ENCODE peak calls at places on chromosomes 3 and 15, in eight cellular contexts. One of them, this sample, is unnamed.
A peak's percentile ranks its signal among the peaks of the same experiment; 100 is the strongest.

GRCh38 chr3:47847256-47847655 is 44.3 kb downstream of the DHX30 start:
- DNase-seq in right cardiac atrium: no peak
- DNase-seq in K562: no peak
- DNase-seq in OCI-LY7: no peak
- DNase-seq in AG04450: no peak
- DNase-seq in foreskin keratinocyte: no peak
- DNase-seq in esophagus squamous epithelium: no peak
- DNase-seq in SJSA1: no peak
- DNase-seq in this sample: no peak

GRCh38 chr3:86794336-86795065 is 196.4 kb downstream of the VGLL3 start:
- DNase-seq in SJSA1: no peak
- DNase-seq in OCI-LY7: no peak
- DNase-seq in AG04450: no peak
- DNase-seq in foreskin keratinocyte: no peak
- DNase-seq in esophagus squamous epithelium: no peak
- DNase-seq in right cardiac atrium: no peak
- DNase-seq in K562: no peak
- DNase-seq in this sample: no peak

GRCh38 chr3:151816091-151816604 is 2.2 kb downstream of the AADAC start:
- DNase-seq in SJSA1: peak; percentile 48
- DNase-seq in K562: peak; percentile 9
- DNase-seq in esophagus squamous epithelium: no peak
- DNase-seq in AG04450: peak; percentile 27
- DNase-seq in OCI-LY7: no peak
- DNase-seq in foreskin keratinocyte: peak; percentile 66
- DNase-seq in right cardiac atrium: peak; percentile 30
- DNase-seq in this sample: no peak

GRCh38 chr15:31250033-31250432 is 76.6 kb upstream of the KLF13 start:
- DNase-seq in AG04450: no peak
- DNase-seq in foreskin keratinocyte: no peak
- DNase-seq in right cardiac atrium: peak; percentile 10
- DNase-seq in esophagus squamous epithelium: no peak
- DNase-seq in SJSA1: no peak
- DNase-seq in K562: no peak
- DNase-seq in OCI-LY7: no peak
- DNase-seq in this sample: no peak

GRCh38 chr3:188962253-188963247 is 209.2 kb upstream of the TPRG1 start:
- DNase-seq in K562: no peak
- DNase-seq in right cardiac atrium: no peak
- DNase-seq in foreskin keratinocyte: no peak
- DNase-seq in SJSA1: no peak
- DNase-seq in esophagus squamous epithelium: no peak
- DNase-seq in OCI-LY7: no peak
- DNase-seq in AG04450: no peak
- DNase-seq in this sample: no peak

GRCh38 chr3:41224120-41224806 is 25.0 kb downstream of the CTNNB1 start:
- DNase-seq in AG04450: peak; percentile 43
- DNase-seq in OCI-LY7: no peak
- DNase-seq in SJSA1: no peak
- DNase-seq in esophagus squamous epithelium: no peak
- DNase-seq in right cardiac atrium: no peak
- DNase-seq in K562: no peak
- DNase-seq in foreskin keratinocyte: peak; percentile 51
- DNase-seq in this sample: no peak

GRCh38 chr15:67018026-67018425 is 47.4 kb upstream of the SMAD3 start:
- DNase-seq in esophagus squamous epithelium: no peak
- DNase-seq in foreskin keratinocyte: no peak
- DNase-seq in AG04450: no peak
- DNase-seq in SJSA1: no peak
- DNase-seq in OCI-LY7: no peak
- DNase-seq in K562: no peak
- DNase-seq in right cardiac atrium: no peak
- DNase-seq in this sample: no peak

GRCh38 chr15:90305932-90306331 is 40.5 kb downstream of the NGRN start:
- DNase-seq in OCI-LY7: no peak
- DNase-seq in SJSA1: no peak
- DNase-seq in AG04450: no peak
- DNase-seq in esophagus squamous epithelium: no peak
- DNase-seq in right cardiac atrium: no peak
- DNase-seq in K562: no peak
- DNase-seq in foreskin keratinocyte: no peak
- DNase-seq in this sample: no peak

GRCh38 chr3:12454808-12455121 is 29.5 kb upstream of the TSEN2 start:
- DNase-seq in OCI-LY7: no peak
- DNase-seq in right cardiac atrium: no peak
- DNase-seq in AG04450: no peak
- DNase-seq in K562: no peak
- DNase-seq in SJSA1: no peak
- DNase-seq in esophagus squamous epithelium: no peak
- DNase-seq in foreskin keratinocyte: no peak
- DNase-seq in this sample: no peak

GRCh38 chr15:62275818-62276217 is 110.7 kb upstream of the C2CD4B start:
- DNase-seq in AG04450: no peak
- DNase-seq in foreskin keratinocyte: no peak
- DNase-seq in SJSA1: no peak
- DNase-seq in right cardiac atrium: no peak
- DNase-seq in OCI-LY7: no peak
- DNase-seq in esophagus squamous epithelium: no peak
- DNase-seq in K562: no peak
- DNase-seq in this sample: no peak

GRCh38 chr3:37174532-37175126 is at the start of gene LRRFIP2:
- DNase-seq in OCI-LY7: no peak
- DNase-seq in AG04450: no peak
- DNase-seq in foreskin keratinocyte: peak; percentile 85
- DNase-seq in right cardiac atrium: no peak
- DNase-seq in esophagus squamous epithelium: no peak
- DNase-seq in K562: no peak
- DNase-seq in SJSA1: no peak
- DNase-seq in this sample: no peak

GRCh38 chr3:49673131-49673714 is 928 bp upstream of the APEH start:
- DNase-seq in AG04450: no peak
- DNase-seq in K562: peak; percentile 26
- DNase-seq in esophagus squamous epithelium: no peak
- DNase-seq in OCI-LY7: peak; percentile 51
- DNase-seq in SJSA1: no peak
- DNase-seq in foreskin keratinocyte: peak; percentile 55
- DNase-seq in right cardiac atrium: no peak
- DNase-seq in this sample: no peak

GRCh38 chr3:51538115-51538458 is 432 bp upstream of the RAD54L2 start:
- DNase-seq in OCI-LY7: peak; percentile 27
- DNase-seq in SJSA1: no peak
- DNase-seq in right cardiac atrium: no peak
- DNase-seq in esophagus squamous epithelium: no peak
- DNase-seq in foreskin keratinocyte: no peak
- DNase-seq in AG04450: no peak
- DNase-seq in K562: peak; percentile 11
- DNase-seq in this sample: no peak

GRCh38 chr3:146131616-146132410 is 29.2 kb downstream of the PLOD2 start:
- DNase-seq in right cardiac atrium: no peak
- DNase-seq in K562: no peak
- DNase-seq in AG04450: peak; percentile 45
- DNase-seq in esophagus squamous epithelium: no peak
- DNase-seq in foreskin keratinocyte: peak; percentile 43
- DNase-seq in OCI-LY7: no peak
- DNase-seq in SJSA1: peak; percentile 81
- DNase-seq in this sample: no peak

GRCh38 chr15:74209997-74210573 is 7.5 kb upstream of the STRA6 start:
- DNase-seq in K562: no peak
- DNase-seq in OCI-LY7: no peak
- DNase-seq in SJSA1: no peak
- DNase-seq in AG04450: no peak
- DNase-seq in right cardiac atrium: no peak
- DNase-seq in foreskin keratinocyte: peak; percentile 53
- DNase-seq in esophagus squamous epithelium: no peak
- DNase-seq in this sample: no peak

GRCh38 chr3:180630360-180630759 is 28.4 kb downstream of the TTC14 start:
- DNase-seq in right cardiac atrium: no peak
- DNase-seq in OCI-LY7: no peak
- DNase-seq in SJSA1: no peak
- DNase-seq in AG04450: no peak
- DNase-seq in foreskin keratinocyte: peak; percentile 44
- DNase-seq in K562: no peak
- DNase-seq in esophagus squamous epithelium: no peak
- DNase-seq in this sample: no peak

GRCh38 chr3:178707632-178708031 is 171.4 kb downstream of the KCNMB2 start:
- DNase-seq in right cardiac atrium: no peak
- DNase-seq in foreskin keratinocyte: peak; percentile 56
- DNase-seq in K562: no peak
- DNase-seq in SJSA1: no peak
- DNase-seq in esophagus squamous epithelium: no peak
- DNase-seq in OCI-LY7: no peak
- DNase-seq in AG04450: no peak
- DNase-seq in this sample: no peak

GRCh38 chr15:76979331-76979925 is 15.5 kb upstream of the PSTPIP1 start:
- DNase-seq in OCI-LY7: no peak
- DNase-seq in SJSA1: no peak
- DNase-seq in esophagus squamous epithelium: no peak
- DNase-seq in AG04450: peak; percentile 18
- DNase-seq in foreskin keratinocyte: no peak
- DNase-seq in right cardiac atrium: no peak
- DNase-seq in K562: no peak
- DNase-seq in this sample: no peak

GRCh38 chr15:33068531-33068990 is 126.0 kb downstream of the FMN1 start:
- DNase-seq in OCI-LY7: no peak
- DNase-seq in K562: no peak
- DNase-seq in foreskin keratinocyte: peak; percentile 59
- DNase-seq in esophagus squamous epithelium: no peak
- DNase-seq in SJSA1: peak; percentile 74
- DNase-seq in right cardiac atrium: peak; percentile 53
- DNase-seq in AG04450: no peak
- DNase-seq in this sample: peak; percentile 40
- H3K27ac ChIP-seq in OCI-LY7: no peak overlapping the region
- H3K27ac ChIP-seq in K562: no peak overlapping the region
- H3K27ac ChIP-seq in foreskin keratinocyte: no peak overlapping the region
- H3K27ac ChIP-seq in esophagus squamous epithelium: peak overlapping the region; percentile 71
- H3K27ac ChIP-seq in SJSA1: peak overlapping the region; percentile 81
- H3K27ac ChIP-seq in right cardiac atrium: no peak overlapping the region
- H3K27ac ChIP-seq in AG04450: peak overlapping the region; percentile 78
- H3K27ac ChIP-seq in this sample: peak overlapping the region; percentile 56

GRCh38 chr15:57220220-57220619 is 156.1 kb upstream of the CGNL1 start:
- DNase-seq in esophagus squamous epithelium: no peak
- DNase-seq in SJSA1: no peak
- DNase-seq in OCI-LY7: no peak
- DNase-seq in AG04450: peak; percentile 61
- DNase-seq in foreskin keratinocyte: no peak
- DNase-seq in right cardiac atrium: no peak
- DNase-seq in K562: no peak
- DNase-seq in this sample: no peak

GRCh38 chr15:57215371-57215770 is 160.9 kb upstream of the CGNL1 start:
- DNase-seq in foreskin keratinocyte: no peak
- DNase-seq in K562: no peak
- DNase-seq in esophagus squamous epithelium: no peak
- DNase-seq in AG04450: no peak
- DNase-seq in OCI-LY7: no peak
- DNase-seq in SJSA1: no peak
- DNase-seq in right cardiac atrium: no peak
- DNase-seq in this sample: no peak

GRCh38 chr15:57217716-57218598 is 158.3 kb upstream of the CGNL1 start:
- DNase-seq in K562: no peak
- DNase-seq in foreskin keratinocyte: no peak
- DNase-seq in AG04450: no peak
- DNase-seq in right cardiac atrium: no peak
- DNase-seq in esophagus squamous epithelium: no peak
- DNase-seq in SJSA1: no peak
- DNase-seq in OCI-LY7: no peak
- DNase-seq in this sample: no peak

GRCh38 chr15:57216288-57216687 is 160.0 kb upstream of the CGNL1 start:
- DNase-seq in right cardiac atrium: no peak
- DNase-seq in K562: peak; percentile 9
- DNase-seq in AG04450: peak; percentile 68
- DNase-seq in esophagus squamous epithelium: no peak
- DNase-seq in SJSA1: peak; percentile 51
- DNase-seq in OCI-LY7: no peak
- DNase-seq in foreskin keratinocyte: peak; percentile 56
- DNase-seq in this sample: no peak

DNA sequence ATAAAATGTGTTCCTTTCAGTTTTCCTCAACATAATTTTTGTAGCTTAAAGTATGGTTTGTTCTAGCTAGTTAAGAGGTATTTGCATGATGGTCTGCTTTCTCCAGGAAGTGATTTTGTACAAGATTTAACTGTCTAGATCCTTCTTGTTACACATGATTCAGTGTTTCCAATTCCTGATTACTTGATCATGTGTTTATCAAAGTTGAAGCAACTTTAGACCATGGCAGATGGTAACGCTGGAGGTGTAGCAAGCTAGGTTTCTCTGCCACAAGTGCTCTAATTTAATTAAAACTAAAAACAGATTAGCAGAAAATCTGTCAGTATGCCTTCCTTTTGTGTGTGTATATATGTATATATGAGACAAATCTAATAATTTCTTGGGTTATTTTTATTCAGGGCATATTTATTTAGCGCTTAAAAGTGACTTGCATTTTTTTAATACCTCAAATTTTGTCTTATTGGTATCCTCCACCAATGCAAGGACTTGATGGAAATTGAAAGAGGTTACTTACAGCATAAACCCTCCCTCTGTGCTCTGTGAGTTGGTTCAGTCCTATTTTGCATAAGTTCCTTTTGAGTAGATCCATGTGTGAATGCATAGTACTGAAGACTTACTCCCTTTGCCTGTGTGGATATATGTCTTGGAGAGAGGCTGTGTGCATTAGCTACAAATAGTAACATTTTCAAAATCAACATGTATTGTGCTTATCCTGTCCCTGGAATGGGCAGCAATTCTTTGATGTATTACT is 157.3 kb upstream of the CGNL1 start:
- DNase-seq in foreskin keratinocyte: peak; percentile 14
- DNase-seq in OCI-LY7: peak; percentile 38
- DNase-seq in right cardiac atrium: no peak
- DNase-seq in AG04450: peak; percentile 92
- DNase-seq in SJSA1: no peak
- DNase-seq in esophagus squamous epithelium: no peak
- DNase-seq in K562: no peak
- DNase-seq in this sample: no peak
- H3K27ac ChIP-seq in foreskin keratinocyte: no peak overlapping the region
- H3K27ac ChIP-seq in OCI-LY7: no peak overlapping the region
- H3K27ac ChIP-seq in right cardiac atrium: no peak overlapping the region
- H3K27ac ChIP-seq in AG04450: no peak overlapping the region
- H3K27ac ChIP-seq in SJSA1: peak overlapping the region; percentile 23
- H3K27ac ChIP-seq in esophagus squamous epithelium: no peak overlapping the region
- H3K27ac ChIP-seq in K562: no peak overlapping the region
- H3K27ac ChIP-seq in this sample: no peak overlapping the region

DNA sequence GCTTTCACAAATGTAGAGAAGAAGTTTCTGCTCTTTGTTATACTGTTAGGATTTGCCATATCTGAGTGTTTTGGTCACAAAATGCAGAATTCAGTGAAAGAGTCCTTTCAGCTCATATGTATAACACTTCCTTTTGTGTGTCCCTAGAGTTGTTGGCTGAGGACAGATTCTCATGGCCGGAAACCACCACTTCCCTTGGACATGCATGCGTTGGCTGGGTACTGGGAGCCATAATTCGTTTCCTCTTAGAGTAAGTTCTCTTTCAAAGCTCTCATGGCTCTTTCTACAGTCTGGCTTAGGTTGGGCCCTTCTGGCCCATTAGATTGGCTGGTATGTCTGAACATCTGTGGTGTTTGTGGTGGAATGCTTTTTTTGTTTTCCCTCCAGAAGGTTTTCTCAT is 298.5 kb downstream of the DIPK2A start:
- DNase-seq in esophagus squamous epithelium: no peak
- DNase-seq in AG04450: no peak
- DNase-seq in OCI-LY7: no peak
- DNase-seq in K562: no peak
- DNase-seq in SJSA1: no peak
- DNase-seq in foreskin keratinocyte: no peak
- DNase-seq in right cardiac atrium: no peak
- DNase-seq in this sample: peak; percentile 11
- H3K27ac ChIP-seq in esophagus squamous epithelium: no peak overlapping the region
- H3K27ac ChIP-seq in AG04450: no peak overlapping the region
- H3K27ac ChIP-seq in OCI-LY7: no peak overlapping the region
- H3K27ac ChIP-seq in K562: no peak overlapping the region
- H3K27ac ChIP-seq in SJSA1: no peak overlapping the region
- H3K27ac ChIP-seq in foreskin keratinocyte: no peak overlapping the region
- H3K27ac ChIP-seq in right cardiac atrium: no peak overlapping the region
- H3K27ac ChIP-seq in this sample: no peak overlapping the region

GRCh38 chr3:132507657-132508056 is 89.4 kb upstream of the ACKR4 start:
- DNase-seq in SJSA1: no peak
- DNase-seq in foreskin keratinocyte: peak; percentile 6
- DNase-seq in K562: no peak
- DNase-seq in OCI-LY7: no peak
- DNase-seq in AG04450: no peak
- DNase-seq in esophagus squamous epithelium: no peak
- DNase-seq in right cardiac atrium: no peak
- DNase-seq in this sample: no peak
- H3K27ac ChIP-seq in SJSA1: no peak overlapping the region
- H3K27ac ChIP-seq in foreskin keratinocyte: no peak overlapping the region
- H3K27ac ChIP-seq in K562: no peak overlapping the region
- H3K27ac ChIP-seq in OCI-LY7: no peak overlapping the region
- H3K27ac ChIP-seq in AG04450: no peak overlapping the region
- H3K27ac ChIP-seq in esophagus squamous epithelium: no peak overlapping the region
- H3K27ac ChIP-seq in right cardiac atrium: no peak overlapping the region
- H3K27ac ChIP-seq in this sample: no peak overlapping the region

This sample was measured in psoas muscle.